ENCODE peak calls at places on chromosomes 13 and 19, in eight cellular contexts. One of them, this sample, is unnamed.

GRCh38 chr13:72390909-72391308 is 336.5 kb downstream of the MZT1 start:
- DNase-seq in PC-3: peak
- DNase-seq in SK-N-SH: no peak
- DNase-seq in foreskin fibroblast: no peak
- DNase-seq in thoracic aorta: no peak
- DNase-seq in psoas muscle: no peak
- DNase-seq in neural progenitor cell: no peak
- DNase-seq in thyroid gland: no peak
- DNase-seq in this sample: no peak

GRCh38 chr13:42076309-42076713 is 27.9 kb downstream of the DGKH start:
- DNase-seq in thoracic aorta: no peak
- DNase-seq in neural progenitor cell: no peak
- DNase-seq in foreskin fibroblast: no peak
- DNase-seq in thyroid gland: no peak
- DNase-seq in psoas muscle: no peak
- DNase-seq in PC-3: no peak
- DNase-seq in SK-N-SH: no peak
- DNase-seq in this sample: no peak

GRCh38 chr19:42284066-42284501 is 15.0 kb downstream of the CIC start:
- DNase-seq in foreskin fibroblast: peak
- DNase-seq in thoracic aorta: no peak
- DNase-seq in neural progenitor cell: peak
- DNase-seq in SK-N-SH: peak
- DNase-seq in psoas muscle: peak
- DNase-seq in thyroid gland: peak
- DNase-seq in PC-3: no peak
- DNase-seq in this sample: peak

GRCh38 chr19:16315825-16316505 is 8.7 kb upstream of the KLF2 start:
- DNase-seq in neural progenitor cell: no peak
- DNase-seq in thyroid gland: no peak
- DNase-seq in thoracic aorta: no peak
- DNase-seq in SK-N-SH: no peak
- DNase-seq in PC-3: peak
- DNase-seq in foreskin fibroblast: peak
- DNase-seq in psoas muscle: no peak
- DNase-seq in this sample: no peak

GRCh38 chr13:59441596-59442280 is 722.0 kb downstream of the DIAPH3 start:
- DNase-seq in psoas muscle: no peak
- DNase-seq in thyroid gland: no peak
- DNase-seq in foreskin fibroblast: no peak
- DNase-seq in thoracic aorta: no peak
- DNase-seq in SK-N-SH: no peak
- DNase-seq in PC-3: no peak
- DNase-seq in neural progenitor cell: no peak
- DNase-seq in this sample: no peak

GRCh38 chr13:35724480-35724879 is 248.0 kb upstream of the MAB21L1 start:
- DNase-seq in thoracic aorta: no peak
- DNase-seq in SK-N-SH: no peak
- DNase-seq in neural progenitor cell: no peak
- DNase-seq in PC-3: no peak
- DNase-seq in psoas muscle: no peak
- DNase-seq in thyroid gland: no peak
- DNase-seq in foreskin fibroblast: no peak
- DNase-seq in this sample: no peak

GRCh38 chr19:55336101-55336500 is 3.6 kb upstream of the KMT5C start:
- DNase-seq in PC-3: peak
- DNase-seq in thyroid gland: no peak
- DNase-seq in neural progenitor cell: no peak
- DNase-seq in thoracic aorta: no peak
- DNase-seq in psoas muscle: no peak
- DNase-seq in SK-N-SH: no peak
- DNase-seq in foreskin fibroblast: no peak
- DNase-seq in this sample: no peak

GRCh38 chr13:113178070-113178895 is 19.8 kb downstream of the PROZ start:
- DNase-seq in thoracic aorta: no peak
- DNase-seq in SK-N-SH: peak
- DNase-seq in thyroid gland: no peak
- DNase-seq in neural progenitor cell: no peak
- DNase-seq in PC-3: peak
- DNase-seq in foreskin fibroblast: peak
- DNase-seq in psoas muscle: no peak
- DNase-seq in this sample: no peak

GRCh38 chr19:45523642-45524256 is 16.5 kb downstream of the VASP start:
- DNase-seq in PC-3: peak
- DNase-seq in thyroid gland: peak
- DNase-seq in foreskin fibroblast: peak
- DNase-seq in thoracic aorta: peak
- DNase-seq in neural progenitor cell: peak
- DNase-seq in psoas muscle: peak
- DNase-seq in SK-N-SH: peak
- DNase-seq in this sample: peak

GRCh38 chr19:35736913-35737886 is 5.1 kb downstream of the IGFLR1 start:
- DNase-seq in thyroid gland: no peak
- DNase-seq in SK-N-SH: no peak
- DNase-seq in foreskin fibroblast: no peak
- DNase-seq in thoracic aorta: no peak
- DNase-seq in PC-3: peak
- DNase-seq in psoas muscle: no peak
- DNase-seq in neural progenitor cell: no peak
- DNase-seq in this sample: no peak

GRCh38 chr19:7863157-7863970 is 10.8 kb downstream of the PRR36 start:
- DNase-seq in thyroid gland: peak
- DNase-seq in neural progenitor cell: peak
- DNase-seq in psoas muscle: peak
- DNase-seq in thoracic aorta: no peak
- DNase-seq in SK-N-SH: no peak
- DNase-seq in foreskin fibroblast: no peak
- DNase-seq in PC-3: no peak
- DNase-seq in this sample: no peak

GRCh38 chr19:50317115-50317514 is 12.1 kb downstream of the KCNC3 start:
- DNase-seq in psoas muscle: peak
- DNase-seq in SK-N-SH: no peak
- DNase-seq in thoracic aorta: no peak
- DNase-seq in foreskin fibroblast: no peak
- DNase-seq in PC-3: no peak
- DNase-seq in thyroid gland: no peak
- DNase-seq in neural progenitor cell: no peak
- DNase-seq in this sample: no peak

GRCh38 chr19:39824143-39825092 is 9.5 kb downstream of the DYRK1B start:
- DNase-seq in psoas muscle: peak
- DNase-seq in thoracic aorta: peak
- DNase-seq in SK-N-SH: peak
- DNase-seq in PC-3: peak
- DNase-seq in thyroid gland: peak
- DNase-seq in neural progenitor cell: peak
- DNase-seq in foreskin fibroblast: peak
- DNase-seq in this sample: peak

GRCh38 chr19:49231804-49232203 is 74.2 kb downstream of the TRPM4 start:
- DNase-seq in thoracic aorta: no peak
- DNase-seq in neural progenitor cell: no peak
- DNase-seq in foreskin fibroblast: no peak
- DNase-seq in SK-N-SH: no peak
- DNase-seq in PC-3: no peak
- DNase-seq in thyroid gland: no peak
- DNase-seq in psoas muscle: no peak
- DNase-seq in this sample: no peak

GRCh38 chr13:104816716-104817115 is 1718.7 kb downstream of the EFNB2 start:
- DNase-seq in SK-N-SH: no peak
- DNase-seq in PC-3: no peak
- DNase-seq in thoracic aorta: no peak
- DNase-seq in thyroid gland: no peak
- DNase-seq in foreskin fibroblast: no peak
- DNase-seq in psoas muscle: no peak
- DNase-seq in neural progenitor cell: no peak
- DNase-seq in this sample: no peak

GRCh38 chr13:77584111-77584510 is 48.6 kb downstream of the SCEL start:
- DNase-seq in SK-N-SH: no peak
- DNase-seq in psoas muscle: no peak
- DNase-seq in thyroid gland: no peak
- DNase-seq in PC-3: no peak
- DNase-seq in foreskin fibroblast: no peak
- DNase-seq in thoracic aorta: no peak
- DNase-seq in neural progenitor cell: no peak
- DNase-seq in this sample: no peak

DNA sequence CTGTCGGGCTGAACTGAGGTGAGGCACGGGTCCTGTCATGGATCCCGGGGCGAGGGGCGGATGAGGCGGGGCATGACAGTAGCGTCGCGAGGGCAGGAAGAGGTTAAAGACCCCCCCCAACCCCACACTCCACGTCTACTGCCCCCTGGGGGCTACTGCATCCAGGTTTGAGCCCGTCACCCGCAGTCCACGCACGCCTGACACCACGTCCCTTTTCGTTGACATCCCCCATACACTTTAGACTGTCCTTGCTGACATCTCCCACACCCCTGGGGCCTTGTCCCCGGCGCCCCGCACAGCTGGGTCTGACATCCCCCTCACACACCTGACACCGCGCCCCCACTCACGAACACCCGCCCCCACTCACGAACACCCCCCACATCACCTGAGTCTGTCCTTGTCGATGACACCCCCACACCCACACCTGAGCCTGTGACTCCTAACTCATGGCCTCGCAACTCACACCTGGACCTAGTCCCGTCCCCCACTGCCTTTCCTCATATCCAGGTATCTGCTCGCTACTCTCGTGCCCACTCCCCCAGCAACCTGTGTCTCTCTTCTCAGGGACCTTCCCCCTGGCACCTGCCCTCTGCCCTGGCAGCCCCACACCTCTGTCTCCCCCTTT is 416 bp downstream of the SLC25A42 start:
- DNase-seq in psoas muscle: no peak
- DNase-seq in SK-N-SH: peak
- DNase-seq in neural progenitor cell: no peak
- DNase-seq in foreskin fibroblast: no peak
- DNase-seq in PC-3: no peak
- DNase-seq in thoracic aorta: no peak
- DNase-seq in thyroid gland: peak
- DNase-seq in this sample: no peak
- TF ChIP-seq CTCF in psoas muscle: no peak
- TF ChIP-seq CTCF in SK-N-SH: peak
- TF ChIP-seq CTCF in neural progenitor cell: peak
- TF ChIP-seq CTCF in foreskin fibroblast: peak
- TF ChIP-seq CTCF in PC-3: peak
- TF ChIP-seq CTCF in thoracic aorta: peak
- TF ChIP-seq CTCF in thyroid gland: no peak
- TF ChIP-seq CTCF in this sample: no peak

GRCh38 chr13:98998831-98999634 is 21.2 kb upstream of the DOCK9 start:
- DNase-seq in neural progenitor cell: no peak
- DNase-seq in thyroid gland: no peak
- DNase-seq in foreskin fibroblast: peak
- DNase-seq in psoas muscle: no peak
- DNase-seq in PC-3: no peak
- DNase-seq in SK-N-SH: no peak
- DNase-seq in thoracic aorta: no peak
- DNase-seq in this sample: no peak

GRCh38 chr13:98996046-98996445 is 18.2 kb upstream of the DOCK9 start:
- DNase-seq in thyroid gland: no peak
- DNase-seq in thoracic aorta: no peak
- DNase-seq in PC-3: no peak
- DNase-seq in SK-N-SH: no peak
- DNase-seq in neural progenitor cell: no peak
- DNase-seq in psoas muscle: no peak
- DNase-seq in foreskin fibroblast: no peak
- DNase-seq in this sample: no peak

GRCh38 chr13:98997051-98997730 is 19.3 kb upstream of the DOCK9 start:
- DNase-seq in neural progenitor cell: no peak
- DNase-seq in SK-N-SH: no peak
- DNase-seq in thoracic aorta: no peak
- DNase-seq in thyroid gland: peak
- DNase-seq in foreskin fibroblast: no peak
- DNase-seq in PC-3: no peak
- DNase-seq in psoas muscle: no peak
- DNase-seq in this sample: no peak

GRCh38 chr13:98999635-98999952 is 21.7 kb upstream of the DOCK9 start:
- DNase-seq in PC-3: no peak
- DNase-seq in thyroid gland: no peak
- DNase-seq in neural progenitor cell: no peak
- DNase-seq in thoracic aorta: no peak
- DNase-seq in SK-N-SH: no peak
- DNase-seq in psoas muscle: no peak
- DNase-seq in foreskin fibroblast: no peak
- DNase-seq in this sample: no peak

DNA sequence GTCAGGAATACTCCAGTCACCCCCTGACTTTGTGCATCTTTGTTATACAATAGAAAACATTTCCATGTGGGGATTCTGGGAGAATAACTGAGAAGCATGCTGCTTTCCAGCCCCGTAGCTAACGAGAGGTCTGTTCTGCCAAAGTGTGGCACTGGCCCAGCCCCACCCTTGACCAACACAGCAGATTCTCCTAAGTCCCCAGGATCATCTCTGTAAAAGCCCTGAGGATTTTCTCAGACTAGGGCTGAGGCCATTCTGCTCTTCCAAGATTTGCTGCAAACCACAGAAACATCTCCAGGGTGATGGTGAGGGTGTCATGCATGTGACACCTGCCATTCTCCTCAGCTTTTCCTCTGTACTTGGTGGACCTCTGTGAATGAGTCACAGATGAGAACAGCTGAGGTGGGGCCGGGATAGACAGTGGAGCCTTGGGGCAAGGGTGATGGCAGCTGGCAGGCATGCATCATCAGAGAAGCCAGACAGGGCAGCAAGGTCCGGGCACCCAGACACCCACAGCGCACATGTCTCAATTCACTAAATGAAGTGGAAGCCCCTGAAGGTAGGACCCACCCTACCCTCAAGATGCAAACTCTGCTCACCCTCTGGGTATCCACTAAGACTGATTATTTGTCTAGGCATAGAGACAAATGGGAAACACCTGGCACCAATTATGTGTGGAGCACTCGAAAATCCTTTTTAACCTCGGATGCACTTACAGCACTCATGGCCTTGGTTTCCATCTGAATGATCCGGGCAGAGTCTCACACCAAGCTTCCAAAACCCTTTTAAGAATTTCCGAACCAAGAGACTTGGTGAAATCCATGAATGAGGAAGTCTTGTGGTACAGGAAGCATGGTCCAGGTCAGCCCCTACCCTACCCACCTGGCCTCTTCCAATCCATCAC is 20.1 kb upstream of the DOCK9 start:
- DNase-seq in foreskin fibroblast: peak
- DNase-seq in thyroid gland: no peak
- DNase-seq in neural progenitor cell: no peak
- DNase-seq in thoracic aorta: no peak
- DNase-seq in SK-N-SH: no peak
- DNase-seq in psoas muscle: no peak
- DNase-seq in PC-3: peak
- DNase-seq in this sample: no peak
- H3K4me3 ChIP-seq in foreskin fibroblast: no peak
- H3K4me3 ChIP-seq in thyroid gland: no peak
- H3K4me3 ChIP-seq in neural progenitor cell: no peak
- H3K4me3 ChIP-seq in thoracic aorta: no peak
- H3K4me3 ChIP-seq in SK-N-SH: no peak
- H3K4me3 ChIP-seq in psoas muscle: no peak
- H3K4me3 ChIP-seq in PC-3: no peak
- H3K4me3 ChIP-seq in this sample: no peak

GRCh38 chr19:6697291-6697690 is 23.2 kb downstream of the C3 start:
- DNase-seq in psoas muscle: no peak
- DNase-seq in neural progenitor cell: no peak
- DNase-seq in PC-3: no peak
- DNase-seq in SK-N-SH: no peak
- DNase-seq in thyroid gland: no peak
- DNase-seq in foreskin fibroblast: no peak
- DNase-seq in thoracic aorta: no peak
- DNase-seq in this sample: no peak
- TF ChIP-seq CTCF in psoas muscle: no peak
- TF ChIP-seq CTCF in neural progenitor cell: no peak
- TF ChIP-seq CTCF in PC-3: no peak
- TF ChIP-seq CTCF in SK-N-SH: no peak
- TF ChIP-seq CTCF in thyroid gland: no peak
- TF ChIP-seq CTCF in foreskin fibroblast: no peak
- TF ChIP-seq CTCF in thoracic aorta: no peak
- TF ChIP-seq CTCF in this sample: no peak

GRCh38 chr19:41192574-41193419 is at the start of gene CYP2S1:
- DNase-seq in foreskin fibroblast: no peak
- DNase-seq in SK-N-SH: no peak
- DNase-seq in neural progenitor cell: peak
- DNase-seq in psoas muscle: no peak
- DNase-seq in PC-3: peak
- DNase-seq in thoracic aorta: no peak
- DNase-seq in thyroid gland: no peak
- DNase-seq in this sample: no peak
- H3K4me3 ChIP-seq in foreskin fibroblast: peak
- H3K4me3 ChIP-seq in SK-N-SH: peak
- H3K4me3 ChIP-seq in neural progenitor cell: peak
- H3K4me3 ChIP-seq in psoas muscle: peak
- H3K4me3 ChIP-seq in PC-3: peak
- H3K4me3 ChIP-seq in thoracic aorta: peak
- H3K4me3 ChIP-seq in thyroid gland: no peak
- H3K4me3 ChIP-seq in this sample: peak